ENCODE peak calls at places on chromosomes 2 and 18, in six cellular contexts. One of them, this sample, is unnamed.

GRCh38 chr2:71282493-71282892 is 49.1 kb upstream of the ZNF638 start:
- DNase-seq in foreskin fibroblast: no peak
- DNase-seq in fibroblast of mammary gland: peak
- DNase-seq in bronchial epithelial cell: peak
- DNase-seq in iPS DF 19.7: no peak
- DNase-seq in hypothalamus: no peak
- DNase-seq in this sample: no peak

GRCh38 chr18:62809900-62810299 is 94.6 kb downstream of the PHLPP1 start:
- DNase-seq in foreskin fibroblast: no peak
- DNase-seq in fibroblast of mammary gland: no peak
- DNase-seq in bronchial epithelial cell: no peak
- DNase-seq in iPS DF 19.7: no peak
- DNase-seq in hypothalamus: no peak
- DNase-seq in this sample: no peak

GRCh38 chr2:165406053-165406628 is 63.4 kb upstream of the CSRNP3 start:
- DNase-seq in foreskin fibroblast: no peak
- DNase-seq in fibroblast of mammary gland: peak
- DNase-seq in bronchial epithelial cell: peak
- DNase-seq in iPS DF 19.7: peak
- DNase-seq in hypothalamus: no peak
- DNase-seq in this sample: no peak

GRCh38 chr2:10675126-10675525 is 14.6 kb downstream of the NOL10 start:
- DNase-seq in foreskin fibroblast: no peak
- DNase-seq in fibroblast of mammary gland: no peak
- DNase-seq in bronchial epithelial cell: no peak
- DNase-seq in iPS DF 19.7: no peak
- DNase-seq in hypothalamus: no peak
- DNase-seq in this sample: no peak

GRCh38 chr18:63320041-63320689 is 596 bp upstream of the BCL2 start:
- DNase-seq in foreskin fibroblast: peak
- DNase-seq in fibroblast of mammary gland: peak
- DNase-seq in bronchial epithelial cell: peak
- DNase-seq in iPS DF 19.7: no peak
- DNase-seq in hypothalamus: peak
- DNase-seq in this sample: peak

GRCh38 chr2:156800781-156801366 is 364.7 kb downstream of the GPD2 start:
- DNase-seq in foreskin fibroblast: no peak
- DNase-seq in fibroblast of mammary gland: no peak
- DNase-seq in bronchial epithelial cell: peak
- DNase-seq in iPS DF 19.7: no peak
- DNase-seq in hypothalamus: no peak
- DNase-seq in this sample: no peak

GRCh38 chr18:1846640-1847039 is 724.7 kb downstream of the METTL4 start:
- DNase-seq in foreskin fibroblast: no peak
- DNase-seq in fibroblast of mammary gland: no peak
- DNase-seq in bronchial epithelial cell: peak
- DNase-seq in iPS DF 19.7: no peak
- DNase-seq in hypothalamus: no peak
- DNase-seq in this sample: no peak

GRCh38 chr2:237733677-237734300 is 64.8 kb upstream of the RBM44 start:
- DNase-seq in foreskin fibroblast: no peak
- DNase-seq in fibroblast of mammary gland: no peak
- DNase-seq in bronchial epithelial cell: no peak
- DNase-seq in iPS DF 19.7: no peak
- DNase-seq in hypothalamus: no peak
- DNase-seq in this sample: no peak

GRCh38 chr18:13217466-13217961 is 1.0 kb upstream of the LDLRAD4 start:
- DNase-seq in foreskin fibroblast: peak
- DNase-seq in fibroblast of mammary gland: peak
- DNase-seq in bronchial epithelial cell: no peak
- DNase-seq in iPS DF 19.7: no peak
- DNase-seq in hypothalamus: peak
- DNase-seq in this sample: peak

GRCh38 chr2:145845207-145845894 is 1325.4 kb upstream of the ZEB2 start:
- DNase-seq in foreskin fibroblast: no peak
- DNase-seq in fibroblast of mammary gland: peak
- DNase-seq in bronchial epithelial cell: no peak
- DNase-seq in iPS DF 19.7: no peak
- DNase-seq in hypothalamus: no peak
- DNase-seq in this sample: peak

GRCh38 chr2:62296833-62297641 is 101.1 kb downstream of the B3GNT2 start:
- DNase-seq in foreskin fibroblast: no peak
- DNase-seq in fibroblast of mammary gland: no peak
- DNase-seq in bronchial epithelial cell: no peak
- DNase-seq in iPS DF 19.7: no peak
- DNase-seq in hypothalamus: no peak
- DNase-seq in this sample: no peak

GRCh38 chr18:31723998-31724711 is 36.5 kb downstream of the SLC25A52 start:
- DNase-seq in foreskin fibroblast: peak
- DNase-seq in fibroblast of mammary gland: peak
- DNase-seq in bronchial epithelial cell: no peak
- DNase-seq in iPS DF 19.7: no peak
- DNase-seq in hypothalamus: no peak
- DNase-seq in this sample: peak

GRCh38 chr18:79584491-79585394 is 94.9 kb upstream of the CTDP1 start:
- DNase-seq in foreskin fibroblast: no peak
- DNase-seq in fibroblast of mammary gland: no peak
- DNase-seq in bronchial epithelial cell: no peak
- DNase-seq in iPS DF 19.7: no peak
- DNase-seq in hypothalamus: no peak
- DNase-seq in this sample: no peak

GRCh38 chr2:120342451-120342850 is 3.5 kb upstream of the INHBB start:
- DNase-seq in foreskin fibroblast: no peak
- DNase-seq in fibroblast of mammary gland: no peak
- DNase-seq in bronchial epithelial cell: no peak
- DNase-seq in iPS DF 19.7: no peak
- DNase-seq in hypothalamus: no peak
- DNase-seq in this sample: no peak

GRCh38 chr2:69642709-69643601 is 584 bp downstream of the AAK1 start:
- DNase-seq in foreskin fibroblast: peak
- DNase-seq in fibroblast of mammary gland: peak
- DNase-seq in bronchial epithelial cell: peak
- DNase-seq in iPS DF 19.7: no peak
- DNase-seq in hypothalamus: no peak
- DNase-seq in this sample: no peak

GRCh38 chr2:24435391-24436316 is 55.4 kb upstream of the NCOA1 start:
- DNase-seq in foreskin fibroblast: peak
- DNase-seq in fibroblast of mammary gland: peak
- DNase-seq in bronchial epithelial cell: no peak
- DNase-seq in iPS DF 19.7: no peak
- DNase-seq in hypothalamus: no peak
- DNase-seq in this sample: no peak

GRCh38 chr2:10414000-10414451 is 34.1 kb downstream of the ODC1 start:
- DNase-seq in foreskin fibroblast: no peak
- DNase-seq in fibroblast of mammary gland: no peak
- DNase-seq in bronchial epithelial cell: peak
- DNase-seq in iPS DF 19.7: no peak
- DNase-seq in hypothalamus: no peak
- DNase-seq in this sample: peak